ENCODE peak calls at places on chromosomes 12 and 14, in nine cellular contexts. R is heart right ventricle; V is GM23248; J is endothelial cell of umbilical vein; W is uterus; U is sigmoid colon; O is SK-N-SH; A is K562; C is CD4-positive, alpha-beta memory T cell. Y is an unnamed sample. For H3K36me3 and H3K4me1, the result is how much of the 10 kb centered on the place peaks cover.

GRCh38 chr14:62280366-62280765 is 518.1 kb downstream of the SNAPC1 start:
- DNase-seq in R (no peak), V (no peak), J (no peak), W (no peak), U (no peak), O (no peak), A (no peak), C (no peak), Y (no peak)

GRCh38 chr14:78978896-78979295 is 808.7 kb downstream of the NRXN3 start:
- DNase-seq in R (no peak), V (no peak), J (no peak), W (no peak), U (no peak), O (no peak), A (no peak), C (no peak), Y (no peak)

GRCh38 chr14:106308839-106309389 is 782.5 kb downstream of the TMEM121 start:
- DNase-seq in R (no peak), V (peak), J (no peak), W (no peak), U (no peak), O (peak), A (peak), C (peak), Y (peak)

GRCh38 chr14:48731260-48731659 is 854.9 kb downstream of the RPS29 start:
- DNase-seq in R (no peak), V (no peak), J (no peak), W (no peak), U (no peak), O (no peak), A (no peak), C (no peak), Y (no peak)

GRCh38 chr12:90497923-90498545 is 456.9 kb downstream of the CCER1 start:
- DNase-seq in R (no peak), V (no peak), J (no peak), W (no peak), U (no peak), O (no peak), A (no peak), C (no peak), Y (no peak)

GRCh38 chr14:102777711-102778615 is 714 bp downstream of the TRAF3 start:
- DNase-seq in R (no peak), V (peak), J (no peak), W (peak), U (no peak), O (peak), A (peak), C (peak), Y (peak)

GRCh38 chr12:29517265-29517664 is 19.8 kb upstream of the OVCH1 start:
- DNase-seq in R (no peak), V (no peak), J (no peak), W (no peak), U (no peak), O (no peak), A (peak), C (no peak), Y (no peak)

GRCh38 chr14:42469637-42470426 is 863.2 kb downstream of the LRFN5 start:
- DNase-seq in R (no peak), V (peak), J (no peak), W (no peak), U (no peak), O (no peak), A (no peak), C (no peak), Y (no peak)

GRCh38 chr12:48454675-48455074 is 17.7 kb upstream of the ANP32D start:
- DNase-seq in R (no peak), V (peak), J (peak), W (no peak), U (no peak), O (no peak), A (peak), C (peak), Y (no peak)

GRCh38 chr14:67583711-67584644 is 16.1 kb downstream of the PIGH start:
- DNase-seq in R (peak), V (peak), J (peak), W (no peak), U (no peak), O (peak), A (peak), C (peak), Y (no peak)

GRCh38 chr12:123896786-123897185 is 75.8 kb downstream of the CCDC92 start:
- DNase-seq in R (no peak), V (peak), J (no peak), W (peak), U (peak), O (no peak), A (no peak), C (no peak), Y (no peak)

GRCh38 chr12:53199700-53200099 is 7.4 kb downstream of the ITGB7 start:
- DNase-seq in R (no peak), V (no peak), J (no peak), W (no peak), U (no peak), O (no peak), A (no peak), C (no peak), Y (no peak)

GRCh38 chr12:1830401-1830845 is 10.1 kb downstream of the LRTM2 start:
- DNase-seq in R (no peak), V (no peak), J (no peak), W (no peak), U (peak), O (peak), A (no peak), C (no peak), Y (no peak)

GRCh38 chr12:62631531-62632520 is 165.2 kb downstream of the MON2 start:
- DNase-seq in R (peak), V (peak), J (peak), W (peak), U (peak), O (peak), A (no peak), C (no peak), Y (peak)

GRCh38 chr12:115230576-115230975 is 546.6 kb upstream of the TBX3 start:
- DNase-seq in R (no peak), V (no peak), J (no peak), W (no peak), U (no peak), O (no peak), A (no peak), C (no peak), Y (no peak)

GRCh38 chr14:22536853-22537338 is 52.1 kb downstream of the DAD1 start:
- DNase-seq in R (peak), V (peak), J (peak), W (peak), U (peak), O (no peak), A (peak), C (peak), Y (no peak)

GRCh38 chr12:65593206-65593833 is 231.0 kb upstream of the HMGA2 start:
- DNase-seq in R (no peak), V (no peak), J (no peak), W (no peak), U (no peak), O (no peak), A (no peak), C (no peak), Y (no peak)

GRCh38 chr12:1603621-1604020 is 9.2 kb upstream of the FBXL14 start:
- DNase-seq in R (no peak), V (peak), J (no peak), W (no peak), U (no peak), O (no peak), A (no peak), C (no peak), Y (no peak)

GRCh38 chr14:43361766-43362165 is 1145.3 kb downstream of the FSCB start:
- DNase-seq in R (no peak), V (no peak), J (no peak), W (no peak), U (no peak), O (no peak), A (no peak), C (no peak), Y (no peak)

GRCh38 chr12:123490089-123490488 is 32.1 kb downstream of the SNRNP35 start:
- DNase-seq in R (no peak), V (no peak), J (no peak), W (no peak), U (no peak), O (no peak), A (no peak), C (no peak), Y (no peak)

GRCh38 chr12:91902860-91903683 is 242.6 kb downstream of the BTG1 start:
- DNase-seq in R (no peak), V (peak), J (no peak), W (no peak), U (no peak), O (no peak), A (no peak), C (no peak), Y (no peak)

GRCh38 chr14:95481391-95482022 is 34.9 kb downstream of the SYNE3 start:
- DNase-seq in R (no peak), V (no peak), J (no peak), W (no peak), U (no peak), O (peak), A (no peak), C (no peak), Y (no peak)
- H3K27ac ChIP-seq in R (peak), V (no peak), J (no peak), W (peak), U (peak), O (peak), A (no peak), C (peak), Y (no peak)

DNA sequence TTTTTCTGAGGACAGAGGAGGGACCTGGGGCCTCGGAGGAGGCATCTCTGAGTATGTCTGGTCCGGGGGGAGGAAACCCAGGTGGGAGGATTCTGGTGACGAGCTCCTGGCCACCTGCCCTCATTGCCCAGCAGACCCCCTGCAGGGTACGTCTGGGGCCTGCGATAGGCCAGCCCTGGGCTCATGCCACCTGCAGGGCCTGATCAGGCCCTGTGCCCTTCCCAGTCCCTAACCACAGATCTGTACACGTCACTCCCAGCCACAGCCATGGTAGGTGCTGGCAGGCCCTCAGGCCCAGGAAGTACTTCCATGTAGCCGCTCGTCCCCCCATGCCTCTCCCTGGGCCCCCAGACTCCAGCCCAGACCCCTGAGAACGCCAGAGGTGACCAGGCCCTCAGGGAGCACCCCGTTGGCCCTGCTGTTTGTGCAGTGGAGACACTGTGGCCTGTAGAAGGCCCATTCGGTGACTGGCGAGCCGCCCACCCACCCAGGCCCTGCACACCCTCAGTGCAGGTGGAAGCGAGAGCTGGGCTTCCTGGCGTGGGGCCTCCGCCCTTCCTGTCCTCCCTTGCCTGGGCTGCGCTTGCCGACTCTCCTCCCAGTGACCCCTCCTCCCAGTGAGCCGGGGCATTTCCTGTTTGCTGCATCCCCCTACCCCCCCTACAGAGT is 5.7 kb downstream of the INF2 start:
- DNase-seq in R (peak), V (no peak), J (no peak), W (no peak), U (no peak), O (no peak), A (no peak), C (peak), Y (no peak)
- H3K36me3 ChIP-seq in R (under half), V (under half), J (under half), W (under half), U (under half), O (under half), A (under half), C (under half), Y (under half)

GRCh38 chr12:51245476-51246253 is 7.0 kb downstream of the DAZAP2 start:
- DNase-seq in R (no peak), V (no peak), J (no peak), W (no peak), U (no peak), O (no peak), A (no peak), C (peak), Y (no peak)

GRCh38 chr12:51242150-51242549 is 3.5 kb downstream of the DAZAP2 start:
- DNase-seq in R (no peak), V (no peak), J (no peak), W (no peak), U (peak), O (no peak), A (no peak), C (no peak), Y (no peak)

GRCh38 chr12:51240971-51241370 is 2.3 kb downstream of the DAZAP2 start:
- DNase-seq in R (no peak), V (peak), J (no peak), W (no peak), U (no peak), O (no peak), A (no peak), C (no peak), Y (no peak)

GRCh38 chr12:51244269-51244668 is 5.6 kb downstream of the DAZAP2 start:
- DNase-seq in R (no peak), V (peak), J (no peak), W (no peak), U (no peak), O (no peak), A (no peak), C (no peak), Y (no peak)

GRCh38 chr12:51242896-51243295 is 4.3 kb downstream of the DAZAP2 start:
- DNase-seq in R (no peak), V (no peak), J (no peak), W (no peak), U (no peak), O (no peak), A (no peak), C (no peak), Y (no peak)
- H3K4me1 ChIP-seq in R (under half), V (under half), J (under half), W (under half), U (under half), O (under half), A (under half), C (half or more), Y (under half)

DNA sequence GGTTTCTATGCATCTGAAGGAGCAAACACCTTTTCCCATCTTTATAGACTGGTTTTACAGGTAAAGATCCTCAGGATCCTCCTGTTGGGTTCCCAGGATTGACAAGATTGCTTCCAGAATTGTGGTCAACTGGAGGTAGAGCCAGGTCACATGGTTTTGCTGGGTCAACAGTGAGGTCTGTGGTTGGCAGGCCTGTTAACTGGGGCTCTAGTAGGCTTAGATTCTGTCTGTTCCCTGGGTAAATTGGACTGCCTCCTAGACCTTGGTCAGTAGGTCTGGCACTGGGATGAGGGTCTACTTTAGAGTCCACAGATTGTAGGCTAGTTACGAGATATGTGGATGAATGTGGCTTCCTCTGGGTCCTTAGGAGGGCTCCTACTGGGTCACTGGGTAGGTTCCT is 3.5 kb upstream of the PZP start:
- DNase-seq in R (no peak), V (no peak), J (no peak), W (no peak), U (no peak), O (no peak), A (no peak), C (no peak), Y (no peak)
- H3K27ac ChIP-seq in R (no peak), V (no peak), J (no peak), W (no peak), U (no peak), O (no peak), A (no peak), C (no peak), Y (no peak)

GRCh38 chr14:53792909-53793308 is 163.7 kb downstream of the BMP4 start:
- DNase-seq in R (no peak), V (no peak), J (no peak), W (no peak), U (no peak), O (no peak), A (no peak), C (no peak), Y (no peak)

GRCh38 chr14:53786045-53786444 is 170.6 kb downstream of the BMP4 start:
- DNase-seq in R (no peak), V (no peak), J (peak), W (no peak), U (no peak), O (no peak), A (no peak), C (no peak), Y (no peak)

GRCh38 chr14:53793790-53794560 is 162.7 kb downstream of the BMP4 start:
- DNase-seq in R (no peak), V (no peak), J (peak), W (peak), U (peak), O (no peak), A (no peak), C (no peak), Y (no peak)

GRCh38 chr14:53796734-53797133 is 159.9 kb downstream of the BMP4 start:
- DNase-seq in R (no peak), V (no peak), J (no peak), W (no peak), U (no peak), O (no peak), A (no peak), C (no peak), Y (no peak)

DNA sequence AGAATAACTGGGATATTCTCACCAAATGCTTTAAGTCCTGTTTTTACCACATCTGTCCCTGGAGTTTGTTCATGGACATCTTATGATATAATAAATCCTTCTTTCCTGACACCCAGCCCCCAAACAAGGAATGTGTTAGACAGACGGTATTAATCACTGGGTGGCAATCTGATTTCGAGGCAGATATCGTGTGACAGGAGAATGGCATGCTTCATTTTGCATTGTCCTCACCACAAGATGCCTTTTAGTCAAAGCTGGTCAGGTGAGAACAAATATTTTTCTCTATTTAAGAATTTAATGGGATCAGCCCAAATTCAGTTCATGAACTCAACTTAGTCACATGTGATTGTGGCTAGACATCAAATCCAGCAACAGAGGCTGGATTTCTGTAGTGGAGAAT is 165.5 kb downstream of the BMP4 start:
- DNase-seq in R (no peak), V (no peak), J (no peak), W (no peak), U (no peak), O (no peak), A (no peak), C (no peak), Y (no peak)
- H3K36me3 ChIP-seq in R (under half), V (under half), J (under half), W (under half), U (under half), O (under half), A (under half), C (under half), Y (under half)

GRCh38 chr12:19065871-19066270 is 63.7 kb upstream of the PLEKHA5 start:
- DNase-seq in R (no peak), V (no peak), J (no peak), W (no peak), U (no peak), O (no peak), A (no peak), C (no peak), Y (no peak)

GRCh38 chr12:19064713-19065112 is 64.8 kb upstream of the PLEKHA5 start:
- DNase-seq in R (no peak), V (no peak), J (no peak), W (no peak), U (no peak), O (no peak), A (no peak), C (no peak), Y (no peak)

GRCh38 chr12:19066471-19067001 is 63.0 kb upstream of the PLEKHA5 start:
- DNase-seq in R (no peak), V (no peak), J (no peak), W (no peak), U (no peak), O (no peak), A (no peak), C (no peak), Y (no peak)

GRCh38 chr12:19068137-19068536 is 61.4 kb upstream of the PLEKHA5 start:
- DNase-seq in R (no peak), V (no peak), J (no peak), W (no peak), U (no peak), O (no peak), A (no peak), C (no peak), Y (no peak)

GRCh38 chr12:19065223-19065622 is 64.3 kb upstream of the PLEKHA5 start:
- DNase-seq in R (no peak), V (no peak), J (no peak), W (no peak), U (no peak), O (no peak), A (no peak), C (no peak), Y (no peak)
- H3K4me1 ChIP-seq in R (under half), V (under half), J (under half), W (under half), U (under half), O (under half), A (under half), C (under half), Y (under half)

Y was measured in pancreas.